ENCODE peak calls at places on chromosomes 2 and 18, in four cellular contexts. V is ovary, W is transverse colon, A is SK-N-SH. E is an unnamed sample.

GRCh38 chr2:104412384-104412783 is 441.5 kb upstream of the POU3F3 start:
- DNase-seq in W (peak; percentile 33), V (no peak), A (peak; percentile 51), E (no peak)

GRCh38 chr18:45657357-45658335 is 42.4 kb downstream of the SLC14A2 start:
- DNase-seq in V (no peak), A (no peak), W (no peak), E (no peak)

GRCh38 chr2:14715600-14715999 is 83.1 kb downstream of the LRATD1 start:
- DNase-seq in A (no peak), V (no peak), W (no peak), E (no peak)

GRCh38 chr2:44959855-44960254 is 18.4 kb downstream of the SIX3 start:
- DNase-seq in A (no peak), V (no peak), W (no peak), E (no peak)

GRCh38 chr18:51211552-51211951 is 14.1 kb upstream of the MEX3C start:
- DNase-seq in W (peak; percentile 13), V (no peak), A (no peak), E (no peak)

GRCh38 chr2:172048195-172048995 is 36.9 kb upstream of the DLX1 start:
- DNase-seq in V (no peak), A (no peak), W (no peak), E (no peak)

GRCh38 chr2:55415300-55415699 is 4.4 kb downstream of the CCDC88A start:
- DNase-seq in W (no peak), A (no peak), V (no peak), E (no peak)

GRCh38 chr2:181374741-181375675 is 82.2 kb upstream of the ITGA4 start:
- DNase-seq in W (no peak), V (no peak), A (peak; percentile 26), E (no peak)

GRCh38 chr18:31548825-31549224 is 42.9 kb upstream of the TTR start:
- DNase-seq in A (no peak), W (no peak), V (no peak), E (no peak)

GRCh38 chr2:43737097-43737854 is 36.6 kb upstream of the DYNC2LI1 start:
- DNase-seq in V (no peak), W (no peak), A (no peak), E (no peak)

GRCh38 chr18:13418013-13418710 is 199.6 kb downstream of the LDLRAD4 start:
- DNase-seq in V (no peak), A (no peak), W (peak; percentile 67), E (no peak)

GRCh38 chr2:170454471-170455372 is 260.4 kb upstream of the SP5 start:
- DNase-seq in A (no peak), W (peak; percentile 20), V (no peak), E (no peak)

GRCh38 chr2:11697103-11697871 is 27.3 kb upstream of the NTSR2 start:
- DNase-seq in V (peak; percentile 65), A (peak; percentile 82), W (no peak), E (no peak)

GRCh38 chr2:70767094-70767698 is 804 bp downstream of the ADD2 start:
- DNase-seq in V (no peak), W (no peak), A (peak; percentile 85), E (no peak)

GRCh38 chr2:27282892-27283291 is 663 bp downstream of the TRIM54 start:
- DNase-seq in V (no peak), A (no peak), W (no peak), E (no peak)

GRCh38 chr2:190352668-190353536 is 9.5 kb downstream of the INPP1 start:
- DNase-seq in A (peak; percentile 64), V (no peak), W (no peak), E (no peak)

GRCh38 chr18:46333371-46334199 is 229.4 kb downstream of the HAUS1 start:
- DNase-seq in V (no peak), A (peak; percentile 96), W (no peak), E (no peak)

GRCh38 chr18:52607985-52608384 is 268.0 kb downstream of the DCC start:
- DNase-seq in V (no peak), W (no peak), A (no peak), E (no peak)

GRCh38 chr2:9473985-9474360 is 378 bp upstream of the IAH1 start:
- DNase-seq in A (peak; percentile 85), W (peak; percentile 70), V (peak; percentile 69), E (peak; percentile 51)

GRCh38 chr2:169091761-169092523 is 22.6 kb downstream of the DHRS9 start:
- DNase-seq in A (no peak), W (peak; percentile 83), V (no peak), E (peak; percentile 74)

GRCh38 chr2:26585966-26586365 is 55.2 kb downstream of the CIB4 start:
- DNase-seq in V (no peak), W (no peak), A (peak; percentile 34), E (no peak)

GRCh38 chr2:27264253-27264752 is 1.5 kb upstream of the SLC30A3 start:
- DNase-seq in W (no peak), A (peak; percentile 80), V (no peak), E (no peak)

GRCh38 chr2:132752421-132753206 is 82.6 kb upstream of the LYPD1 start:
- DNase-seq in A (no peak), V (no peak), W (no peak), E (no peak)

GRCh38 chr2:132741754-132742153 is 71.7 kb upstream of the LYPD1 start:
- DNase-seq in W (no peak), V (no peak), A (no peak), E (no peak)

GRCh38 chr2:132751838-132752237 is 81.8 kb upstream of the LYPD1 start:
- DNase-seq in A (no peak), W (no peak), V (no peak), E (no peak)

DNA sequence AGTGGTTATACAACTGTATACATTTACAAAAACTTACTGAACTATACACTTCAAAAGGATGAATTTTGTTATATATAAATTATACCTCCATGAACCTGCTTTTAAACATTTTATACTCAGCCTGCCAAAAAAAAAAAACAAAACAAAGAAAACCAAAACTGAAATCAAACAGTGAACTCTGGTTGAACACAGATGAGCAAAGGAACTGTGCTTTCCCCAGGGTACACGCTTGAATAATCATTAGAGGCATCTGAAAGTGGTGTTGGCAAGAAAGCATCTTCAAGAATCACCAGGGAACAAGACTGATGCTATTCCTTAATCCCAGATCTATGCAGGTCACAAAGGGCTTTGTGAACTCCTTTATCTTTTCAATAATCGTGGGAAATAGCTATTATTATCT is 77.0 kb upstream of the LYPD1 start:
- DNase-seq in V (no peak), A (no peak), W (no peak), E (no peak)
- TF ChIP-seq EP300 in V (no peak), A (no peak), W (no peak), E (no peak)

GRCh38 chr2:197929886-197930227 is 125.5 kb downstream of the PLCL1 start:
- DNase-seq in V (no peak), W (no peak), A (no peak), E (no peak)

GRCh38 chr2:197931661-197932312 is 127.4 kb downstream of the PLCL1 start:
- DNase-seq in V (no peak), A (no peak), W (no peak), E (no peak)

GRCh38 chr2:197927994-197928393 is 123.6 kb downstream of the PLCL1 start:
- DNase-seq in A (no peak), V (no peak), W (no peak), E (no peak)

GRCh38 chr2:197930570-197931278 is 126.3 kb downstream of the PLCL1 start:
- DNase-seq in V (no peak), W (no peak), A (no peak), E (no peak)

DNA sequence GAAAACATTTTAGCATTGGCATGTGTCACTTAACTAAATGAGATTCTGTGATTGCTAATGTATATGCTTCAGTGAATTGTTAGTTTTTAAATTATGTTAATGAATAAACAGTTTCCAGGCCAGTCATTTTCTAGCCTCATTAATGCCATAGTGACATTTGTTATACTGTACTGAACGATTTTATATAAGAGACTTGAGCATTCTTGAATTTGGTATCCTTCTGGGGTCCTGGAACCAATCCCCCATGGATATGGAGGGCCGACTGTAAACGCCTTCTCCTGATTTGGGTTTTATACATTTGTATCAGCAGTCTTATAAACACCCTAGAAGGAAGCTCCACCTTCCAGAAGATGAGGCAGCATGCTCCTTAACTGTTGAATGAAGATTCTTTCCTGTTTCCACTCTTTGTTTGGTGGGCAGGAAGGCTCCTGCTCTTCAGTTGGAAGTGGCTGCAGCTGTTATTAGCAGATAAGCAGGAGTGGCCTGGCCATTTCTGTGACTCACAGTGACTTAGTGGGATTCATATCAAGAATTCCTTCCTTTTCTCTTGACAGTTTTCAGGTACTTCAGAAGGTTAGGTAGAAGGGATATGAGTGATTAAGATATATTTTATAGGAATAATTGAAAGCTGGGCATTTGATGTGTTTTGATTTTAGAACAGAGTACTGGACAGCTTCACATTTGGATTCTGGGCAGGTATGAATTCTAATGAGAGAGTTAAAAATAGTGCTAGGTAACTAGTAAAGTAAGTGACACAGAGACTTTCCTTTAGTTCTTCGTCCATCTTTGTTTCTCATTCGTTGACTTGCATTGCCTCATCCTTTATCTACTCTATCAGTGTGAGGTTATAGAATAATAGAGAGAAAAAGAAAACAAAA is 124.9 kb downstream of the PLCL1 start:
- DNase-seq in W (no peak), V (no peak), A (no peak), E (no peak)
- TF ChIP-seq EP300 in W (no peak), V (no peak), A (no peak), E (no peak)

DNA sequence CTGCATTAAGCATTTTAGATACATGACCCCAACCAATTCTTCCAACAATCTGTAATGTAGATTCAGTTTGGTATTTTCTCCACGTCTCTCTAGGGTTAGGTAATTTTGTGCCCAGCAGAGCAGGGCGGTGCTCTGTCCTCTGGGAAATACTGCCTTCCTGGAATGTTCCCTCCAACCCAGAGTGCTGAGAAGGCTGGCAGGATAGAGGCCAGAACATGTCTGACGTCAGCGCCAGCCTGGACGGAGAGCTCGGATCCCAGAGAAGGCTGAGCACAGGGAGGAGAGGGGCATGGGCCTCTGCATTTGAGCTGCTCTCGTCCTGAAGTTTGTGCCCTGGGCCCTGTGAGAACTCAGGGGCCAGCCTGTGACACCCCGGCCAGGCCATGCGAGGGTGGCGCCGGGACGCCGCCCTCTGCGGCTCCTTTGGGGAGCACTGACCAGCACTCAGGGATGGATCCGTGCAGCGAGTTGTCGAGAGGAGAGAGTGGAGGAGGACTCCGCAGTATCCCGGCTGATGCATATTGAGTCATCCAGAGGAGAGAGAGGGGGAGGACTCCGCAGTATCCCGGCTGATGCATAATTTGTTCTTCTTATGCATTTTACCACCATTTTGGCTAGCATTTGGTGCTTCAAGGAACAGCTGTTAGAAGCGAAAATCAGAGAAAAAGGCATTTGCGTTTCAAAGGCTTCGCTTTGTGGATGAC is 80.0 kb upstream of the PXDN start:
- DNase-seq in A (no peak), W (peak; percentile 29), V (no peak), E (no peak)
- TF ChIP-seq EP300 in A (no peak), W (peak; percentile 89), V (peak; percentile 39), E (peak; percentile 84)

GRCh38 chr2:74278176-74278575 is 65.0 kb downstream of the SLC4A5 start:
- DNase-seq in V (no peak), W (peak; percentile 32), A (peak; percentile 71), E (no peak)

GRCh38 chr2:74281141-74281540 is 62.1 kb downstream of the SLC4A5 start:
- DNase-seq in A (no peak), V (no peak), W (no peak), E (no peak)

GRCh38 chr2:74278694-74279093 is 64.5 kb downstream of the SLC4A5 start:
- DNase-seq in A (no peak), W (no peak), V (no peak), E (no peak)

GRCh38 chr2:74269667-74270066 is 71.3 kb downstream of the MTHFD2 start:
- DNase-seq in W (no peak), A (no peak), V (no peak), E (no peak)

DNA sequence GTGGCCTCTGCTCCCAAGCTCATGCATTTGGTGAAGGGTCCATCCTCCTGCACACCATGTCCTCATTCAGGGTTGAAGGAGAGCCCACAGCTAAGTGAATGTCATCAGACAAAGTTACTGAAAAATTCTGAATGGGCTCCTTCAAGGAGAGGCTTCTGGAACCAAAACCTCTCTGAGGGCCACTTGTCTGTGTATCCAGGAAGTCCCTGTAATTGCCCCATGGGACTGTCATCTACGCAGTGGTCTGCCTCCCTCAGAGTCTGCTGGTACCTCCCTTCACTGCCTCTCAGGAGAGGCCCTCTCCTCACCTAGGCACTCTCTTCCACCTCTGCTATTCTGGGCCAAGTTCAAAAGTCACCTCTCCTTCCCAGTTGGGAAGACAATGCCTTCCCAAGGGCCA is 68.0 kb downstream of the SLC4A5 start:
- DNase-seq in W (no peak), A (no peak), V (no peak), E (no peak)
- TF ChIP-seq EP300 in W (no peak), A (no peak), V (no peak), E (no peak)